ENCODE peak calls at places on chromosomes 1 and 21, in five cellular contexts. Z is upper lobe of right lung, J is HL-60, T is tibial artery, D is left ventricle myocardium inferior. N is an unnamed sample.

GRCh38 chr1:100928128-100928527 is 32.2 kb downstream of the SLC30A7 start:
- DNase-seq in Z (no peak), J (no peak), T (no peak), D (no peak), N (no peak)

GRCh38 chr1:186785503-186785902 is 43.2 kb upstream of the PLA2G4A start:
- DNase-seq in Z (no peak), J (no peak), T (no peak), D (no peak), N (no peak)

GRCh38 chr1:68969430-68969829 is 472.5 kb upstream of the DEPDC1 start:
- DNase-seq in Z (no peak), J (no peak), T (no peak), D (no peak), N (no peak)

GRCh38 chr1:219990782-219991510 is 55.4 kb downstream of the EPRS1 start:
- DNase-seq in Z (no peak), J (no peak), T (no peak), D (no peak), N (no peak)

GRCh38 chr1:240991230-240991629 is 365.8 kb downstream of the RGS7 start:
- DNase-seq in Z (no peak), J (no peak), T (no peak), D (no peak), N (no peak)

GRCh38 chr1:204264805-204265204 is 51.0 kb upstream of the GOLT1A start:
- DNase-seq in Z (no peak), J (no peak), T (no peak), D (no peak), N (no peak)

GRCh38 chr1:35935436-35935835 is 4.5 kb downstream of the AGO3 start:
- DNase-seq in Z (no peak), J (no peak), T (no peak), D (no peak), N (no peak)

GRCh38 chr1:164504699-164505098 is 54.3 kb upstream of the PBX1 start:
- DNase-seq in Z (no peak), J (no peak), T (no peak), D (no peak), N (no peak)

GRCh38 chr1:66519988-66520387 is 14.0 kb upstream of the SGIP1 start:
- DNase-seq in Z (no peak), J (no peak), T (no peak), D (no peak), N (no peak)

GRCh38 chr1:54889132-54889725 is 2.2 kb upstream of the DHCR24 start:
- DNase-seq in Z (no peak), J (no peak), T (no peak), D (no peak), N (no peak)

GRCh38 chr21:33988237-33988835 is 72.7 kb upstream of the ATP5PO start:
- DNase-seq in Z (no peak), J (no peak), T (no peak), D (no peak), N (no peak)

GRCh38 chr1:110068646-110069301 is 1.7 kb downstream of the ALX3 start:
- DNase-seq in Z (no peak), J (no peak), T (no peak), D (no peak), N (no peak)

GRCh38 chr1:245822997-245823396 is 668.2 kb downstream of the KIF26B start:
- DNase-seq in Z (no peak), J (no peak), T (no peak), D (no peak), N (no peak)

GRCh38 chr1:18955116-18955441 is 1.4 kb downstream of the IFFO2 start:
- DNase-seq in Z (no peak), J (no peak), T (no peak), D (no peak), N (no peak)

GRCh38 chr1:156347337-156347736 is 9.0 kb downstream of the TSACC start:
- DNase-seq in Z (no peak), J (no peak), T (no peak), D (no peak), N (no peak)

GRCh38 chr1:204224655-204225054 is 10.9 kb upstream of the GOLT1A start:
- DNase-seq in Z (no peak), J (no peak), T (no peak), D (no peak), N (no peak)

GRCh38 chr1:24905355-24905978 is 24.6 kb downstream of the RUNX3 start:
- DNase-seq in Z (peak), J (no peak), T (peak), D (no peak), N (no peak)

GRCh38 chr1:182415789-182416188 is 15.3 kb upstream of the TEDDM1 start:
- DNase-seq in Z (no peak), J (no peak), T (no peak), D (no peak), N (no peak)

GRCh38 chr1:154557939-154558609 is 388 bp downstream of the UBE2Q1 start:
- DNase-seq in Z (peak), J (peak), T (peak), D (peak), N (peak)

GRCh38 chr1:3002349-3003038 is 18.8 kb upstream of the ACTRT2 start:
- DNase-seq in Z (no peak), J (no peak), T (peak), D (no peak), N (no peak)

GRCh38 chr1:101476541-101476940 is 239.7 kb downstream of the S1PR1 start:
- DNase-seq in Z (no peak), J (no peak), T (no peak), D (no peak), N (no peak)

GRCh38 chr1:150730130-150730721 is 9.5 kb upstream of the HORMAD1 start:
- DNase-seq in Z (no peak), J (no peak), T (no peak), D (no peak), N (no peak)

GRCh38 chr1:1869459-1869858 is 21.4 kb downstream of the GNB1 start:
- DNase-seq in Z (peak), J (no peak), T (no peak), D (no peak), N (no peak)

GRCh38 chr1:78447096-78447495 is 43.7 kb upstream of the PTGFR start:
- DNase-seq in Z (no peak), J (no peak), T (no peak), D (no peak), N (no peak)

GRCh38 chr21:44869860-44870747 is 3.4 kb downstream of the PTTG1IP start:
- DNase-seq in Z (peak), J (no peak), T (peak), D (no peak), N (peak)

GRCh38 chr1:224852901-224853568 is 76.4 kb upstream of the DNAH14 start:
- DNase-seq in Z (no peak), J (peak), T (no peak), D (no peak), N (no peak)

GRCh38 chr1:202047977-202048376 is 37.6 kb downstream of the ELF3 start:
- DNase-seq in Z (no peak), J (no peak), T (no peak), D (no peak), N (no peak)

GRCh38 chr1:55427576-55427975 is 212.4 kb upstream of the USP24 start:
- DNase-seq in Z (no peak), J (no peak), T (no peak), D (no peak), N (no peak)

GRCh38 chr1:39733161-39733560 is 5.5 kb upstream of the PPIE start:
- DNase-seq in Z (no peak), J (no peak), T (no peak), D (peak), N (no peak)

GRCh38 chr21:29145354-29145782 is 14.9 kb downstream of the MAP3K7CL start:
- DNase-seq in Z (no peak), J (no peak), T (peak), D (no peak), N (no peak)

GRCh38 chr21:46425061-46425460 is 33.6 kb upstream of the DIP2A start:
- DNase-seq in Z (no peak), J (no peak), T (no peak), D (no peak), N (no peak)

GRCh38 chr21:46424062-46424591 is 34.6 kb upstream of the DIP2A start:
- DNase-seq in Z (no peak), J (no peak), T (no peak), D (no peak), N (no peak)

GRCh38 chr21:46426313-46427046 is 32.2 kb upstream of the DIP2A start:
- DNase-seq in Z (no peak), J (no peak), T (no peak), D (no peak), N (no peak)

GRCh38 chr21:46424621-46425020 is 34.1 kb upstream of the DIP2A start:
- DNase-seq in Z (no peak), J (no peak), T (no peak), D (no peak), N (no peak)

GRCh38 chr21:46425566-46425965 is 33.1 kb upstream of the DIP2A start:
- DNase-seq in Z (no peak), J (no peak), T (no peak), D (no peak), N (no peak)
- H3K4me3 ChIP-seq in Z (no peak), J (no peak), T (no peak), D (no peak), N (no peak)

GRCh38 chr1:217721692-217722091 is 90.5 kb downstream of the SPATA17 start:
- DNase-seq in Z (no peak), J (no peak), T (no peak), D (no peak), N (no peak)

GRCh38 chr1:217717959-217718358 is 86.8 kb downstream of the SPATA17 start:
- DNase-seq in Z (no peak), J (no peak), T (no peak), D (no peak), N (no peak)

GRCh38 chr1:217713223-217713622 is 82.1 kb downstream of the SPATA17 start:
- DNase-seq in Z (no peak), J (no peak), T (no peak), D (no peak), N (no peak)

GRCh38 chr1:217718873-217719272 is 87.7 kb downstream of the SPATA17 start:
- DNase-seq in Z (no peak), J (no peak), T (no peak), D (no peak), N (no peak)
- TF ChIP-seq CTCF in Z (no peak), J (no peak), T (no peak), D (no peak), N (no peak)

GRCh38 chr1:167734841-167735240 is 13.1 kb downstream of the MPZL1 start:
- DNase-seq in Z (no peak), J (no peak), T (no peak), D (no peak), N (no peak)

GRCh38 chr1:167744901-167745300 is 23.1 kb downstream of the MPZL1 start:
- DNase-seq in Z (no peak), J (no peak), T (no peak), D (no peak), N (no peak)

GRCh38 chr1:167737169-167737568 is 15.4 kb downstream of the MPZL1 start:
- DNase-seq in Z (no peak), J (no peak), T (no peak), D (no peak), N (no peak)

GRCh38 chr1:167738158-167738557 is 16.4 kb downstream of the MPZL1 start:
- DNase-seq in Z (no peak), J (no peak), T (no peak), D (no peak), N (no peak)

GRCh38 chr1:167739752-167740151 is 18.0 kb downstream of the MPZL1 start:
- DNase-seq in Z (no peak), J (no peak), T (no peak), D (no peak), N (no peak)
- H3K4me3 ChIP-seq in Z (no peak), J (no peak), T (no peak), D (no peak), N (no peak)

GRCh38 chr1:244273262-244273844 is 178.4 kb downstream of the ADSS2 start:
- DNase-seq in Z (no peak), J (no peak), T (no peak), D (no peak), N (no peak)
- TF ChIP-seq CTCF in Z (no peak), J (no peak), T (no peak), D (no peak), N (no peak)

GRCh38 chr21:36540700-36541099 is 60.8 kb upstream of the CLDN14 start:
- DNase-seq in Z (no peak), J (no peak), T (no peak), D (no peak), N (no peak)
- H3K4me3 ChIP-seq in Z (no peak), J (no peak), T (no peak), D (no peak), N (no peak)